ENCODE peak calls at places on chromosomes 7 and 10, in seven cellular contexts. X is left cardiac atrium; C is cardiac muscle cell; S is activated effector memory CD4-positive, alpha-beta T cell treated with Interleukin-2 at 50 U/mL for 16 hours; I is pancreas; D is cardiac septum; W is GM13976. O is an unnamed sample.
A peak's percentile ranks its signal among the peaks of the same experiment; 100 is the strongest.

GRCh38 chr10:103025696-103026095 is 107.6 kb downstream of the CNNM2 start:
- DNase-seq in S (no peak), X (no peak), W (no peak), C (no peak), D (no peak), I (no peak), O (no peak)

GRCh38 chr10:70912556-70912955 is 24.2 kb upstream of the PCBD1 start:
- DNase-seq in X (no peak), S (no peak), W (no peak), I (peak; percentile 12), D (no peak), C (no peak), O (no peak)

GRCh38 chr10:99234067-99234738 is 1.4 kb downstream of the HPSE2 start:
- DNase-seq in C (peak; percentile 66), W (peak; percentile 90), X (peak; percentile 61), S (no peak), I (peak; percentile 36), D (peak; percentile 81), O (no peak)

GRCh38 chr7:140696024-140696678 is 357 bp upstream of the NDUFB2 start:
- DNase-seq in X (peak; percentile 97), D (peak; percentile 98), C (peak; percentile 97), W (peak; percentile 96), I (no peak), S (peak; percentile 91), O (peak; percentile 93)

GRCh38 chr7:40148671-40149070 is 13.9 kb downstream of the SUGCT start:
- DNase-seq in C (no peak), D (no peak), I (no peak), X (no peak), W (no peak), S (no peak), O (no peak)

GRCh38 chr10:44393051-44393630 is 8.2 kb upstream of the CXCL12 start:
- DNase-seq in W (no peak), X (no peak), I (no peak), S (no peak), D (peak; percentile 60), C (no peak), O (no peak)

GRCh38 chr10:3067045-3067858 is at the start of gene PFKP:
- DNase-seq in D (no peak), I (peak; percentile 79), C (peak; percentile 81), S (peak; percentile 54), W (peak; percentile 87), X (peak; percentile 57), O (peak; percentile 45)

GRCh38 chr7:100567751-100568175 is 5.9 kb downstream of the SAP25 start:
- DNase-seq in W (no peak), S (no peak), D (no peak), I (peak; percentile 55), X (no peak), C (no peak), O (no peak)

GRCh38 chr7:157493017-157493416 is 156.2 kb downstream of the DNAJB6 start:
- DNase-seq in W (no peak), D (no peak), C (peak; percentile 10), S (no peak), X (no peak), I (no peak), O (no peak)

GRCh38 chr10:60591119-60591518 is 187.2 kb upstream of the CDK1 start:
- DNase-seq in D (no peak), X (no peak), I (no peak), C (no peak), W (no peak), S (no peak), O (no peak)

GRCh38 chr7:47217086-47217485 is 364.8 kb downstream of the TNS3 start:
- DNase-seq in X (no peak), W (no peak), I (no peak), D (no peak), C (no peak), S (no peak), O (no peak)

GRCh38 chr10:64288404-64288803 is 767.2 kb downstream of the REEP3 start:
- DNase-seq in X (no peak), C (no peak), W (no peak), D (no peak), I (no peak), S (no peak), O (no peak)

GRCh38 chr7:40782836-40783235 is 648.0 kb downstream of the SUGCT start:
- DNase-seq in I (no peak), X (no peak), C (no peak), D (no peak), W (no peak), S (no peak), O (no peak)

GRCh38 chr7:36036590-36036989 is 116.5 kb upstream of the EEPD1 start:
- DNase-seq in W (no peak), D (no peak), C (peak; percentile 41), X (peak; percentile 67), I (no peak), S (no peak), O (no peak)

GRCh38 chr7:10824154-10824553 is 149.5 kb upstream of the PHF14 start:
- DNase-seq in D (no peak), W (no peak), C (no peak), X (no peak), S (no peak), I (no peak), O (no peak)

O was measured in T follicular helper cell.